ENCODE peak calls at places on chromosome 11, in nine cellular contexts. H is stimulated activated CD8-positive, alpha-beta memory T cell treated with anti-CD3 and anti-CD28 coated beads, Interleukin-4, amount 100 ng/mL, for 4 hours; N is iris pigment epithelial cell; D is IMR-90; K is NCI-H1436 treated with DMSO at 0.1 percent for 48 hours; X is NCI-H2107; L is mesendoderm; C is ELR; Y is HS-5. U is an unnamed sample.

GRCh38 chr11:120773501-120774031 is 250.3 kb upstream of the TBCEL start:
- DNase-seq in X (no peak), C (peak), H (no peak), Y (no peak), N (no peak), L (no peak), K (no peak), D (no peak), U (no peak)

GRCh38 chr11:126926376-126926791 is 74.2 kb downstream of the KIRREL3 start:
- DNase-seq in K (no peak), H (no peak), X (no peak), D (peak), L (no peak), Y (no peak), N (no peak), C (no peak), U (no peak)

GRCh38 chr11:72493426-72494108 is 59.2 kb upstream of the CLPB start:
- DNase-seq in X (no peak), N (peak), K (no peak), L (no peak), H (no peak), C (no peak), Y (no peak), D (no peak), U (no peak)

GRCh38 chr11:73185680-73186293 is 32.3 kb upstream of the P2RY2 start:
- DNase-seq in X (no peak), N (peak), Y (peak), C (peak), K (no peak), H (no peak), L (no peak), D (peak), U (no peak)

GRCh38 chr11:112564228-112564955 is 303.7 kb upstream of the PLET1 start:
- DNase-seq in C (peak), D (peak), Y (no peak), N (peak), X (no peak), H (no peak), L (no peak), K (no peak), U (peak)

GRCh38 chr11:122104381-122104780 is 11.6 kb downstream of the BLID start:
- DNase-seq in D (no peak), C (peak), N (no peak), Y (no peak), X (no peak), K (no peak), L (no peak), H (no peak), U (no peak)

GRCh38 chr11:18836415-18836814 is 44.8 kb upstream of the PTPN5 start:
- DNase-seq in C (no peak), Y (no peak), L (peak), K (no peak), D (no peak), N (peak), X (no peak), H (no peak), U (no peak)

GRCh38 chr11:13055200-13055599 is 46.1 kb downstream of the RASSF10 start:
- DNase-seq in H (no peak), K (no peak), X (no peak), N (no peak), L (no peak), C (no peak), D (no peak), Y (no peak), U (no peak)

GRCh38 chr11:125390949-125391348 is 105.1 kb downstream of the FEZ1 start:
- DNase-seq in N (peak), X (no peak), Y (peak), D (peak), L (peak), C (peak), K (no peak), H (no peak), U (no peak)

GRCh38 chr11:16945671-16946469 is 68.3 kb downstream of the PLEKHA7 start:
- DNase-seq in Y (no peak), L (peak), X (no peak), D (peak), N (peak), K (no peak), H (no peak), C (peak), U (peak)

GRCh38 chr11:20353829-20354434 is 9.6 kb upstream of the HTATIP2 start:
- DNase-seq in K (no peak), L (peak), X (no peak), C (peak), H (no peak), D (peak), Y (no peak), N (peak), U (peak)

GRCh38 chr11:124493256-124493655 is 47.8 kb upstream of the OR8B8 start:
- DNase-seq in D (no peak), K (no peak), L (no peak), X (no peak), H (no peak), N (no peak), C (no peak), Y (no peak), U (no peak)

GRCh38 chr11:35083181-35084061 is 55.5 kb upstream of the CD44 start:
- DNase-seq in C (peak), N (peak), K (no peak), H (peak), D (peak), Y (peak), X (no peak), L (peak), U (no peak)

GRCh38 chr11:68840661-68841653 is 759 bp downstream of the CPT1A start:
- DNase-seq in L (no peak), Y (no peak), K (no peak), H (no peak), N (peak), C (peak), X (no peak), D (peak), U (peak)